ENCODE peak calls at places on chromosomes 3 and 15, in four cellular contexts. V is PC-9, F is GM23248, E is PC-3. U is an unnamed sample. For H3K27me3, the result is how much of the 10 kb centered on the place peaks cover.

GRCh38 chr3:192010490-192010889 is 549.5 kb downstream of the PYDC2 start:
- DNase-seq in E (no peak), V (no peak), F (no peak), U (no peak)

GRCh38 chr3:15180042-15180611 is 25.9 kb upstream of the CAPN7 start:
- DNase-seq in F (no peak), E (no peak), V (no peak), U (no peak)

GRCh38 chr15:29141908-29142747 is 127.5 kb downstream of the NSMCE3 start:
- DNase-seq in E (no peak), V (no peak), F (no peak), U (no peak)

GRCh38 chr3:44914936-44915335 is 40.5 kb downstream of the TGM4 start:
- DNase-seq in V (no peak), E (peak), F (peak), U (no peak)

GRCh38 chr3:124942613-124943012 is 8.1 kb upstream of the MUC13 start:
- DNase-seq in V (no peak), E (no peak), F (no peak), U (no peak)

GRCh38 chr15:88791637-88792036 is 11.6 kb upstream of the ACAN start:
- DNase-seq in E (peak), V (no peak), F (peak), U (no peak)

GRCh38 chr3:86739244-86739643 is 251.7 kb downstream of the VGLL3 start:
- DNase-seq in V (no peak), E (no peak), F (no peak), U (no peak)

GRCh38 chr15:98803228-98804056 is 155.1 kb downstream of the IGF1R start:
- DNase-seq in E (peak), V (peak), F (peak), U (peak)

GRCh38 chr15:87120555-87120954 is 1040.9 kb downstream of the AGBL1 start:
- DNase-seq in F (no peak), V (no peak), E (no peak), U (no peak)

GRCh38 chr3:74606987-74607386 is 7.5 kb downstream of the CNTN3 start:
- DNase-seq in E (no peak), F (no peak), V (no peak), U (no peak)

GRCh38 chr15:99250494-99251435 is 516 bp upstream of the LRRC28 start:
- DNase-seq in F (peak), E (peak), V (peak), U (peak)

GRCh38 chr15:40034186-40034946 is 4.6 kb downstream of the SRP14 start:
- DNase-seq in V (no peak), F (no peak), E (no peak), U (no peak)

GRCh38 chr15:25242166-25242879 is 196.5 kb downstream of the UBE3A start:
- DNase-seq in V (no peak), F (no peak), E (no peak), U (no peak)

GRCh38 chr3:194808709-194809108 is 123.0 kb downstream of the FAM43A start:
- DNase-seq in V (no peak), E (peak), F (peak), U (peak)

GRCh38 chr3:47932431-47932830 is 83.8 kb downstream of the MAP4 start:
- DNase-seq in V (no peak), F (peak), E (no peak), U (no peak)

GRCh38 chr3:69012111-69012835 is 1.2 kb downstream of the EOGT start:
- DNase-seq in E (no peak), F (peak), V (no peak), U (peak)

GRCh38 chr3:188860147-188860546 is 311.6 kb upstream of the TPRG1 start:
- DNase-seq in V (no peak), E (peak), F (peak), U (peak)

GRCh38 chr3:120450914-120451669 is at the start of gene FSTL1:
- DNase-seq in E (peak), V (no peak), F (peak), U (peak)

GRCh38 chr15:68186671-68187397 is 18.3 kb downstream of the CALML4 start:
- DNase-seq in V (no peak), E (peak), F (peak), U (peak)

GRCh38 chr3:32457971-32458471 is 44.6 kb downstream of the CMTM6 start:
- DNase-seq in F (no peak), V (no peak), E (no peak), U (no peak)

GRCh38 chr3:32870373-32871091 is 52.7 kb downstream of the TRIM71 start:
- DNase-seq in E (no peak), V (no peak), F (no peak), U (no peak)

GRCh38 chr3:122021811-122022401 is at the start of gene ILDR1:
- DNase-seq in F (no peak), E (peak), V (peak), U (no peak)

GRCh38 chr3:138950006-138950644 is 3.1 kb downstream of the FOXL2NB start:
- DNase-seq in F (peak), V (no peak), E (no peak), U (peak)

GRCh38 chr15:32842081-32842480 is 124.3 kb downstream of the GREM1 start:
- DNase-seq in V (no peak), E (no peak), F (peak), U (no peak)

GRCh38 chr3:182486459-182486858 is 306.8 kb upstream of the ATP11B start:
- DNase-seq in E (peak), F (no peak), V (no peak), U (no peak)

GRCh38 chr3:186366206-186366605 is 4.2 kb upstream of the DGKG start:
- DNase-seq in F (no peak), E (no peak), V (no peak), U (no peak)

GRCh38 chr3:130905551-130905950 is 11.7 kb downstream of the ATP2C1 start:
- DNase-seq in E (peak), V (no peak), F (peak), U (no peak)

GRCh38 chr3:127534161-127534451 is 56.4 kb downstream of the TPRA1 start:
- DNase-seq in V (no peak), E (no peak), F (no peak), U (no peak)
- H2AFZ ChIP-seq in V (no peak), E (no peak), F (no peak), U (no peak)

DNA sequence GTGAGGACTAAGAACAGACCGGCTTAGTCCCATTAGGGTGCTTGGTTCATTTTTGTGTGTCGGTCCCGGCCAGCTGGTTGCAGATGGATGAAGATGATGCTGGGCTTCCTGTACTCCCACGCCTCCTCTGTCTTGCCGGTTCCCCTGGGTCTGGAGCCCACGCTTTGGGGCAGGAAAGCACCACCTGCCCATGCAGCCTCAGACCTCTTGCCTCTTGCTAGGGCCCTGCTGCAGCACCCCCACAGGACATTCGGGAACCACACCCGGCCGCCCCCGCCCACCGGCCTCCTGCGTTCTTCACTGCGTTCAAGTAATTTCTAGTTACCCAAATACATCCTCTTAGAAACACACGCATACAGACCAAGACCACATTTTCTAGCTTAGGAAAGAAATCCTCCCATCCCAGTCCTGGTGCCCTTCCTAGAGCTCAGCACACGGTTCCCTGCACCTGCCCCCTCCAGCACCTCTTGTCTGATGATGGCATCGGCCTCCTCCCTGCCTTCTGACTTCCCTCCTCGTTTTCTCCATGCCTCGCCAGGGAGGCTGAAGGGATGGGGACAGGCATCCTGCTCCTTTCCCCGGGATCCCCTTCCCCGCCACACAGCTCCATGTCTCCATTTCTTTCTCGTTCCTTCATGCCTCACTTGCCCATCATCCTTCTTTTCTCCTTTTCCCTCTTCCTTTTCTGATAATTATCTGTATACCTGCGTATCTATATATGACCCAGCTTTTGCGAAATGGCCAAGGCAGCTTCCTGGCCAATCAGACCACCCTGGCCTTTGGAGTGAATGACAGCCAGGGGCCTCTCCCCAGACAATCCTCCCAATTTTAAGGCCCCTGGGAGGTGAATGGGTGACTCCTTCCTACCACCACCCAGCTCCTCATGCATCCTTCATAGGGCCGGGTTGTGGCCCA is 30.9 kb downstream of the FAM3D start:
- DNase-seq in F (no peak), V (no peak), E (no peak), U (no peak)
- H3K27me3 ChIP-seq in F (under half), V (under half), E (under half), U (under half)

GRCh38 chr3:12286927-12287726 is 1.7 kb upstream of the PPARG start:
- DNase-seq in F (peak), V (no peak), E (peak), U (no peak)
- TF ChIP-seq EZH2 in F (no peak), V (no peak), E (no peak), U (no peak)

GRCh38 chr3:172836390-172836997 is 86.0 kb downstream of the ECT2 start:
- DNase-seq in F (peak), V (no peak), E (peak), U (peak)
- H2AFZ ChIP-seq in F (no peak), V (no peak), E (no peak), U (no peak)

GRCh38 chr3:126308394-126309125 is 48.6 kb downstream of the KLF15 start:
- DNase-seq in E (no peak), V (no peak), F (no peak), U (no peak)

GRCh38 chr3:126309162-126309561 is 48.0 kb downstream of the KLF15 start:
- DNase-seq in F (no peak), V (no peak), E (no peak), U (no peak)

GRCh38 chr3:126311338-126311978 is 45.8 kb downstream of the KLF15 start:
- DNase-seq in V (no peak), F (no peak), E (no peak), U (no peak)

GRCh38 chr3:126310816-126311215 is 46.4 kb downstream of the KLF15 start:
- DNase-seq in V (no peak), F (no peak), E (no peak), U (no peak)

DNA sequence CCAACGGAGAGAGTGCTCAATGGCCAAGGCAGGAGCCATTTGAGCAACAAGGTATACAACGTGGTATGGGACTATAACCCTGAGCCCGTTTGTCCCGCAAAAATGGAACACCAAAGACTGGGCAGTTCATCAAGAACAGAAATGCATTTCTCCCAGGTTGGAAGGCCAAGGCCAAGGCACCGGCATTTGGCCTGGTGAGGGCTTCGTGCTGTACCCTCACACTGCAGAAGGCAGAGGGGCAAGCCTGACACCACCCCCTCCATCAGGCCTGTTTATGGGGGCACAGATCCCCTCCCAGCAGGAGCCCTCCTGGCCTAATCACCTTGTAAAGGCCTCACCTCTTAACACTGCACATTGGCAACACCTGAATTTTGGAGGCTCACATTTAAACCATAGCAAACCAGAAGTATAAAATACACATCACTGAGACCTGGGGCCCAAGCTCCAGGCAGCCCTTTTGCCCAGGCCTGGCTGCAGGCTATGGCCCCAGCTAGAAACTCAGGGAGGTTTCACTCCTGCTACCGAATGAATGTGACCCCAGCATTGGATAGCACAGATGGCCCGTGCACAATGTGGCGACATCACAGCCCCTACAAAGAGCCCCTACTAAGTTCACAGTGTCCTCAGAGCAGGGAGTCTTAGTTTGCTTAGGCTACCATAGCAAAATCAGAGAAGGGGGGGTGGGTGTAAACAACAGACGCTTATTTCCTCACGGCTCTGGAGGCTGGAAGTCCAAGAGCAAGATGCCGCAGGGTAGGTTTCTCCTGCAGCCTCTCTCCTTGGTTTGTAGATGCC is 47.1 kb downstream of the KLF15 start:
- DNase-seq in F (no peak), E (no peak), V (no peak), U (no peak)
- H3K27me3 ChIP-seq in F (under half), E (under half), V (under half), U (under half)

GRCh38 chr3:134028486-134029255 is 1.1 kb downstream of the SLCO2A1 start:
- DNase-seq in E (no peak), V (no peak), F (no peak), U (no peak)

GRCh38 chr3:134030801-134031619 is 1.3 kb upstream of the SLCO2A1 start:
- DNase-seq in E (no peak), V (no peak), F (no peak), U (no peak)

GRCh38 chr3:134030382-134030753 is 643 bp upstream of the SLCO2A1 start:
- DNase-seq in V (no peak), E (no peak), F (no peak), U (no peak)

GRCh38 chr3:134029256-134029733 is 430 bp downstream of the SLCO2A1 start:
- DNase-seq in V (no peak), F (peak), E (no peak), U (peak)

DNA sequence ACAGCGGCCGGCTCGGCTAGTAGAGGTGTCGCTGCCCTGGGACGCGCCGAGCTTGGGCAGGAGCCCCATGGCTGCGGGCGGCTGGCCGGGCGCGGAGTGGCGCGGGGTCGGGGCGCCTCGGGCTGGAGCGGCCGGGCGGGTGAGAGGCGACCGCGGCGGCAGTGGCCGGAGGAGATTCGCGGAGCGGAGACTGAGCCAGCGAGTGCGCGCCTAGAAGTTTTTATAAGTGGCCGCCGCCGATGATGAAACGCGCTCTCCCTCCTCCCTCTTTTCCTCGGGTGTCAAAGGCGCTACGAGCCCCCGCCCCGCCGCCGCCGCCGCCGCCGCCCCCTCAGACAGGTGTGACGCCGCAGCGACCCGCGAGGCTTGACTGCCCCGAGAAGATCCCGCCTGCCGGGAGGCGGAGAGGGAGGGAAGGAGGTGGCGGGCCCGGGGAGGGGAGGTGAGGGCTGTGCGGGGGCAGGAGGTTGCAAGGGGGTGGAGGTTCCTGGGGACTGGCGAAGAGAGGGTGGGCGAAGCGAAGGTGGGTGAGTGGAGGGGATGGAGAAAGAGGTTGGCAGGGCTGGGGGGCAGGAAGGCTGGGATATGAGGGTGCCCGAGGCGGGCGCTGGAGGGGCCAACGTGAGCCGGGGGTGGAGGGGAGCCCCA is at the start of gene SLCO2A1:
- DNase-seq in E (no peak), F (peak), V (no peak), U (peak)
- TF ChIP-seq EZH2 in E (no peak), F (no peak), V (no peak), U (peak)